ENCODE peak calls at places on chromosomes 7 and 10, in ten cellular contexts. O is activated naive CD4-positive, alpha-beta T cell; F is SW 1271; A is effector memory CD4-positive, alpha-beta T cell; L is tibial nerve; M is amniotic epithelial cell; Z is pulmonary artery endothelial cell; X is stimulated activated CD4-positive, alpha-beta T cell treated with anti-CD3 and anti-CD28 coated beads, Interleukin-2, amount 100 ng/mL, for 48 hours; C is activated naive CD8-positive, alpha-beta T cell treated with anti-CD3 and anti-CD28 coated beads for 36 hours; D is fibroblast of the conjunctiva. K is an unnamed sample.

GRCh38 chr7:32673275-32673983 is 178.1 kb downstream of the AVL9 start:
- DNase-seq in O (no peak), F (no peak), A (no peak), L (no peak), M (no peak), Z (no peak), X (no peak), C (no peak), D (no peak), K (no peak)

GRCh38 chr7:42174391-42174848 is 62.6 kb downstream of the GLI3 start:
- DNase-seq in O (no peak), F (no peak), A (no peak), L (no peak), M (peak; percentile 56), Z (no peak), X (no peak), C (no peak), D (no peak), K (no peak)

GRCh38 chr10:98295907-98296306 is 27.9 kb upstream of the LOXL4 start:
- DNase-seq in O (no peak), F (no peak), A (no peak), L (no peak), M (peak; percentile 47), Z (no peak), X (no peak), C (no peak), D (no peak), K (peak; percentile 38)

GRCh38 chr10:47019546-47019945 is 108.3 kb downstream of the PTPN20 start:
- DNase-seq in O (no peak), F (no peak), A (no peak), L (no peak), M (no peak), Z (no peak), X (no peak), C (no peak), D (no peak), K (no peak)

GRCh38 chr7:16071246-16071857 is 350.0 kb downstream of the CRPPA start:
- DNase-seq in O (no peak), F (peak; percentile 11), A (no peak), L (no peak), M (peak; percentile 60), Z (no peak), X (no peak), C (no peak), D (peak; percentile 50), K (peak; percentile 33)

GRCh38 chr7:102439963-102440795 is 6.8 kb downstream of the ORAI2 start:
- DNase-seq in O (no peak), F (peak; percentile 70), A (no peak), L (no peak), M (peak; percentile 63), Z (peak; percentile 67), X (no peak), C (no peak), D (peak; percentile 23), K (no peak)

GRCh38 chr10:71077143-71077581 is 135.2 kb upstream of the UNC5B start:
- DNase-seq in O (no peak), F (no peak), A (no peak), L (no peak), M (no peak), Z (no peak), X (no peak), C (no peak), D (no peak), K (no peak)

GRCh38 chr7:50584793-50585399 is 19.7 kb upstream of the DDC start:
- DNase-seq in O (no peak), F (no peak), A (no peak), L (no peak), M (no peak), Z (no peak), X (no peak), C (no peak), D (no peak), K (no peak)

GRCh38 chr10:17216901-17217395 is 11.1 kb upstream of the VIM start:
- DNase-seq in O (no peak), F (no peak), A (no peak), L (no peak), M (peak; percentile 76), Z (no peak), X (no peak), C (no peak), D (no peak), K (no peak)

GRCh38 chr7:44867073-44867990 is 18.0 kb downstream of the PURB start:
- DNase-seq in O (no peak), F (peak; percentile 20), A (no peak), L (no peak), M (peak; percentile 92), Z (peak; percentile 49), X (no peak), C (no peak), D (peak; percentile 58), K (peak; percentile 61)

GRCh38 chr10:68628576-68629127 is 68.5 kb downstream of the TET1 start:
- DNase-seq in O (no peak), F (no peak), A (no peak), L (no peak), M (peak; percentile 61), Z (no peak), X (no peak), C (no peak), D (no peak), K (no peak)

GRCh38 chr7:134936893-134937520 is 49.3 kb upstream of the AGBL3 start:
- DNase-seq in O (no peak), F (no peak), A (no peak), L (no peak), M (no peak), Z (no peak), X (no peak), C (no peak), D (no peak), K (no peak)

GRCh38 chr10:129966370-129966769 is 2.3 kb upstream of the EBF3 start:
- DNase-seq in O (no peak), F (no peak), A (no peak), L (no peak), M (no peak), Z (no peak), X (no peak), C (no peak), D (no peak), K (no peak)

GRCh38 chr10:112314822-112315474 is 31.7 kb downstream of the TECTB start:
- DNase-seq in O (peak; percentile 51), F (no peak), A (peak; percentile 42), L (peak; percentile 93), M (peak; percentile 55), Z (peak; percentile 54), X (peak; percentile 78), C (peak; percentile 62), D (peak; percentile 61), K (no peak)

GRCh38 chr7:136874393-136875032 is 6.1 kb downstream of the CHRM2 start:
- DNase-seq in O (no peak), F (peak; percentile 26), A (no peak), L (no peak), M (peak; percentile 52), Z (no peak), X (no peak), C (no peak), D (no peak), K (no peak)

GRCh38 chr7:27464970-27465369 is 197.7 kb downstream of the HIBADH start:
- DNase-seq in O (no peak), F (no peak), A (no peak), L (no peak), M (no peak), Z (no peak), X (no peak), C (no peak), D (no peak), K (no peak)

GRCh38 chr10:105644559-105644958 is 1003.5 kb downstream of the SORCS3 start:
- DNase-seq in O (no peak), F (no peak), A (no peak), L (no peak), M (no peak), Z (no peak), X (no peak), C (no peak), D (no peak), K (no peak)

GRCh38 chr10:84331091-84331490 is 2.7 kb downstream of the CCSER2 start:
- DNase-seq in O (no peak), F (no peak), A (no peak), L (no peak), M (no peak), Z (no peak), X (no peak), C (no peak), D (no peak), K (no peak)

GRCh38 chr10:131431541-131431940 is 120.0 kb upstream of the TCERG1L start:
- DNase-seq in O (no peak), F (no peak), A (no peak), L (no peak), M (no peak), Z (no peak), X (no peak), C (no peak), D (no peak), K (no peak)

GRCh38 chr10:116879817-116880216 is 30.5 kb downstream of the ENO4 start:
- DNase-seq in O (no peak), F (no peak), A (no peak), L (no peak), M (no peak), Z (no peak), X (no peak), C (no peak), D (no peak), K (no peak)

GRCh38 chr10:97412891-97413304 is 11.8 kb upstream of the RRP12 start:
- DNase-seq in O (no peak), F (no peak), A (no peak), L (no peak), M (no peak), Z (no peak), X (peak; percentile 60), C (peak; percentile 66), D (no peak), K (no peak)

GRCh38 chr10:74078037-74078436 is 72.6 kb downstream of the AP3M1 start:
- DNase-seq in O (no peak), F (no peak), A (no peak), L (no peak), M (peak; percentile 78), Z (peak; percentile 27), X (peak; percentile 23), C (peak; percentile 64), D (no peak), K (no peak)

GRCh38 chr10:24723386-24723787 is 300 bp downstream of the ARHGAP21 start:
- DNase-seq in O (no peak), F (no peak), A (no peak), L (no peak), M (no peak), Z (no peak), X (no peak), C (peak; percentile 35), D (no peak), K (no peak)

GRCh38 chr10:131621784-131622624 is 278.8 kb upstream of the PPP2R2D start:
- DNase-seq in O (no peak), F (no peak), A (no peak), L (no peak), M (no peak), Z (no peak), X (no peak), C (no peak), D (no peak), K (no peak)

GRCh38 chr7:143360788-143361551 is 1.5 kb downstream of the FAM131B start:
- DNase-seq in O (no peak), F (no peak), A (no peak), L (no peak), M (no peak), Z (no peak), X (no peak), C (no peak), D (no peak), K (no peak)

GRCh38 chr7:7977774-7978173 is 9.2 kb downstream of the GLCCI1 start:
- DNase-seq in O (no peak), F (no peak), A (no peak), L (no peak), M (peak; percentile 74), Z (no peak), X (no peak), C (no peak), D (no peak), K (no peak)

GRCh38 chr10:71220689-71221540 is 8.5 kb downstream of the UNC5B start:
- DNase-seq in O (no peak), F (no peak), A (no peak), L (no peak), M (no peak), Z (no peak), X (no peak), C (no peak), D (no peak), K (no peak)

GRCh38 chr10:80201592-80202256 is 3.6 kb downstream of the ANXA11 start:
- DNase-seq in O (no peak), F (no peak), A (no peak), L (no peak), M (no peak), Z (no peak), X (no peak), C (no peak), D (no peak), K (no peak)

K was measured in AG09309.